ENCODE peak calls at places on chromosomes 3 and 15, in six cellular contexts. Y, W, Q, Z, E and P are unnamed samples.

GRCh38 chr3:157082305-157082981 is 77.5 kb downstream of the CCNL1 start:
- DNase-seq in W (no peak), Q (peak; percentile 63), Y (no peak), Z (no peak), E (peak; percentile 22), P (peak; percentile 66)

GRCh38 chr3:179000659-179001058 is 71.0 kb downstream of the ZMAT3 start:
- DNase-seq in Z (no peak), E (no peak), W (no peak), Y (no peak), Q (no peak), P (no peak)

GRCh38 chr3:45134758-45135521 is 11.2 kb downstream of the CDCP1 start:
- DNase-seq in Z (no peak), Y (no peak), Q (peak; percentile 19), E (no peak), W (no peak), P (no peak)

GRCh38 chr3:127744216-127744815 is 71.6 kb downstream of the ABTB1 start:
- DNase-seq in W (no peak), Q (no peak), E (no peak), Z (no peak), Y (no peak), P (no peak)

GRCh38 chr15:82554351-82554750 is 14.1 kb upstream of the RPS17 start:
- DNase-seq in Q (no peak), Y (no peak), W (no peak), Z (no peak), E (no peak), P (no peak)

GRCh38 chr3:25103391-25103790 is 324.7 kb upstream of the RARB start:
- DNase-seq in Y (no peak), Q (peak; percentile 21), Z (no peak), E (no peak), W (no peak), P (no peak)

GRCh38 chr15:39888809-39889208 is 31.3 kb downstream of the GPR176 start:
- DNase-seq in Q (peak; percentile 31), W (no peak), Y (no peak), Z (no peak), E (no peak), P (peak; percentile 20)

GRCh38 chr15:77983708-77984445 is 93.6 kb downstream of the TBC1D2B start:
- DNase-seq in W (no peak), Q (no peak), Y (no peak), Z (no peak), E (peak; percentile 43), P (no peak)

GRCh38 chr15:50353251-50353998 is 1.6 kb downstream of the GABPB1 start:
- DNase-seq in E (no peak), W (no peak), Z (no peak), Y (no peak), Q (peak; percentile 82), P (peak; percentile 81)